ENCODE peak calls at places on chromosome 5, in five cellular contexts. O is globus pallidus; I is BJ; A is activated CD4-positive, alpha-beta T cell treated with anti-CD3 and anti-CD28 coated beads, Interleukin-2, amount 50 U/mL, for 48 hours; T is stimulated activated CD4-positive, alpha-beta T cell treated with anti-CD3 and anti-CD28 coated beads, Interleukin-2, amount 100 ng/mL, for 48 hours. Z is an unnamed sample.
A peak's percentile ranks its signal among the peaks of the same experiment; 100 is the strongest.

GRCh38 chr5:86797677-86798076 is 179.9 kb downstream of the COX7C start:
- DNase-seq in A (no peak), O (no peak), T (no peak), I (no peak), Z (no peak)

GRCh38 chr5:133122711-133123110 is 70.9 kb downstream of the HSPA4 start:
- DNase-seq in T (no peak), O (no peak), A (no peak), I (no peak), Z (no peak)

GRCh38 chr5:5104550-5104949 is 35.6 kb upstream of the ADAMTS16 start:
- DNase-seq in O (no peak), T (no peak), A (no peak), I (no peak), Z (no peak)

GRCh38 chr5:80083115-80083890 is 48.2 kb downstream of the THBS4 start:
- DNase-seq in I (no peak), T (peak; percentile 18), O (peak; percentile 76), A (peak; percentile 39), Z (no peak)

GRCh38 chr5:157143127-157143959 is 678 bp upstream of the MED7 start:
- DNase-seq in A (peak; percentile 77), O (no peak), I (no peak), T (peak; percentile 40), Z (peak; percentile 29)

GRCh38 chr5:43649256-43649655 is 46.3 kb downstream of the NNT start:
- DNase-seq in I (no peak), O (no peak), A (no peak), T (no peak), Z (no peak)

GRCh38 chr5:32852535-32852934 is 141.4 kb downstream of the NPR3 start:
- DNase-seq in O (no peak), I (no peak), A (no peak), T (no peak), Z (no peak)

GRCh38 chr5:57889558-57889957 is 406.9 kb upstream of the ACTBL2 start:
- DNase-seq in T (no peak), I (peak; percentile 14), A (no peak), O (no peak), Z (no peak)

GRCh38 chr5:159010611-159011497 is 88.9 kb downstream of the EBF1 start:
- DNase-seq in I (no peak), O (no peak), T (no peak), A (no peak), Z (no peak)

GRCh38 chr5:80238778-80239679 is 16.8 kb downstream of the SERINC5 start:
- DNase-seq in T (no peak), A (no peak), I (no peak), O (peak; percentile 92), Z (no peak)

GRCh38 chr5:31106259-31106658 is 87.2 kb upstream of the CDH6 start:
- DNase-seq in A (no peak), T (no peak), I (no peak), O (no peak), Z (no peak)

GRCh38 chr5:126954981-126955380 is 75.4 kb downstream of the MARCHF3 start:
- DNase-seq in I (no peak), T (no peak), A (no peak), O (no peak), Z (no peak)

GRCh38 chr5:172848419-172848818 is 14.4 kb downstream of the ERGIC1 start:
- DNase-seq in T (no peak), I (no peak), O (no peak), A (no peak), Z (no peak)

GRCh38 chr5:117494208-117494607 is 919.6 kb upstream of the SEMA6A start:
- DNase-seq in T (no peak), I (peak; percentile 7), A (no peak), O (no peak), Z (no peak)

GRCh38 chr5:140298183-140298601 is 4.7 kb downstream of the PFDN1 start:
- DNase-seq in T (no peak), I (peak; percentile 31), A (no peak), O (no peak), Z (no peak)

GRCh38 chr5:154709368-154710305 is 45.5 kb upstream of the LARP1 start:
- DNase-seq in A (no peak), O (no peak), T (no peak), I (no peak), Z (no peak)

GRCh38 chr5:151153300-151153699 is 4.3 kb downstream of the ANXA6 start:
- DNase-seq in I (no peak), O (no peak), A (peak; percentile 49), T (no peak), Z (no peak)

GRCh38 chr5:72776684-72777083 is 39.8 kb upstream of the TNPO1 start:
- DNase-seq in T (no peak), O (no peak), I (no peak), A (no peak), Z (no peak)

GRCh38 chr5:92641031-92641962 is 939.7 kb downstream of the NR2F1-AS1 start:
- DNase-seq in T (no peak), I (no peak), A (no peak), O (peak; percentile 15), Z (no peak)

GRCh38 chr5:179268399-179268952 is 76.8 kb downstream of the ADAMTS2 start:
- DNase-seq in O (no peak), I (no peak), A (no peak), T (no peak), Z (no peak)

GRCh38 chr5:170589643-170590042 is 85.8 kb downstream of the KCNIP1 start:
- DNase-seq in T (no peak), I (no peak), A (no peak), O (no peak), Z (no peak)

GRCh38 chr5:103498211-103498610 is 64.4 kb downstream of the NUDT12 start:
- DNase-seq in T (no peak), A (no peak), O (no peak), I (no peak), Z (no peak)

GRCh38 chr5:128097224-128097623 is 13.7 kb downstream of the SLC12A2 start:
- DNase-seq in A (no peak), T (no peak), O (no peak), I (no peak), Z (no peak)

GRCh38 chr5:6858419-6858818 is 145.2 kb downstream of the TENT4A start:
- DNase-seq in A (no peak), O (no peak), I (no peak), T (no peak), Z (no peak)

GRCh38 chr5:110815916-110816605 is 77.3 kb downstream of the SLC25A46 start:
- DNase-seq in O (no peak), I (no peak), A (no peak), T (no peak), Z (no peak)

GRCh38 chr5:151772868-151773561 is 1.3 kb downstream of the G3BP1 start:
- DNase-seq in A (no peak), I (no peak), T (no peak), O (no peak), Z (no peak)

GRCh38 chr5:3925935-3926334 is 330.3 kb downstream of the IRX1 start:
- DNase-seq in I (no peak), O (no peak), T (no peak), A (no peak), Z (no peak)

GRCh38 chr5:147668385-147668784 is 114.1 kb downstream of the JAKMIP2 start:
- DNase-seq in O (no peak), T (no peak), I (no peak), A (no peak), Z (no peak)

GRCh38 chr5:72234265-72234700 is 85.8 kb downstream of the MRPS27 start:
- DNase-seq in I (no peak), O (no peak), A (no peak), T (no peak), Z (no peak)

GRCh38 chr5:108615216-108615615 is 132.5 kb upstream of the FER start:
- DNase-seq in I (no peak), A (no peak), T (no peak), O (no peak), Z (no peak)

GRCh38 chr5:16809816-16810502 is 126.1 kb downstream of the MYO10 start:
- DNase-seq in A (no peak), O (no peak), T (no peak), I (peak; percentile 74), Z (no peak)

GRCh38 chr5:110288766-110289165 is 437.7 kb downstream of the TMEM232 start:
- DNase-seq in T (no peak), I (peak; percentile 88), O (no peak), A (no peak), Z (no peak)

Z was measured in activated T-helper 9 cell treated with anti-CD3 and anti-CD28 coated beads, Interleukin-2, amount 50 U/mL, for 16 hours.